ENCODE peak calls at places on chromosomes 2 and 18, in seven cellular contexts. Q, N, G, P, C, B and K are unnamed samples.

GRCh38 chr2:123971564-123972318 is 53.3 kb upstream of the CNTNAP5 start:
- DNase-seq in Q (no peak), N (no peak), G (no peak), P (no peak), C (no peak), B (no peak), K (no peak)

GRCh38 chr2:217149087-217149660 is 289.3 kb upstream of the TNP1 start:
- DNase-seq in Q (no peak), N (no peak), G (no peak), P (no peak), C (no peak), B (no peak), K (no peak)

GRCh38 chr2:113144259-113144658 is 16.9 kb downstream of the IL1RN start:
- DNase-seq in Q (no peak), N (no peak), G (no peak), P (no peak), C (no peak), B (no peak), K (no peak)

GRCh38 chr18:2324459-2324858 is 246.8 kb downstream of the METTL4 start:
- DNase-seq in Q (no peak), N (no peak), G (no peak), P (no peak), C (no peak), B (no peak), K (no peak)

GRCh38 chr2:7844414-7844961 is 837.4 kb upstream of the ID2 start:
- DNase-seq in Q (no peak), N (no peak), G (peak; percentile 74), P (no peak), C (no peak), B (peak; percentile 55), K (no peak)

GRCh38 chr2:127049927-127050802 is 56.8 kb downstream of the BIN1 start:
- DNase-seq in Q (peak; percentile 47), N (peak; percentile 57), G (peak; percentile 42), P (peak; percentile 50), C (peak; percentile 81), B (peak; percentile 5), K (peak; percentile 87)

GRCh38 chr2:72114693-72115051 is 33.0 kb downstream of the CYP26B1 start:
- DNase-seq in Q (no peak), N (no peak), G (no peak), P (no peak), C (no peak), B (peak; percentile 16), K (no peak)

GRCh38 chr2:223602972-223603371 is 811 bp upstream of the SCG2 start:
- DNase-seq in Q (no peak), N (no peak), G (no peak), P (no peak), C (no peak), B (no peak), K (no peak)

GRCh38 chr2:203667838-203668237 is 38.6 kb upstream of the CD28 start:
- DNase-seq in Q (no peak), N (no peak), G (no peak), P (no peak), C (no peak), B (no peak), K (no peak)

GRCh38 chr18:31952223-31952622 is 9.3 kb upstream of the TRAPPC8 start:
- DNase-seq in Q (no peak), N (no peak), G (no peak), P (no peak), C (no peak), B (no peak), K (no peak)

GRCh38 chr2:72744049-72744448 is 81.8 kb downstream of the EXOC6B start:
- DNase-seq in Q (no peak), N (no peak), G (peak; percentile 57), P (no peak), C (no peak), B (peak; percentile 85), K (no peak)

GRCh38 chr2:97740590-97741182 is 27.3 kb downstream of the ZAP70 start:
- DNase-seq in Q (peak; percentile 31), N (peak; percentile 31), G (no peak), P (peak; percentile 61), C (peak; percentile 72), B (no peak), K (no peak)

GRCh38 chr2:240585101-240585500 is 1.4 kb upstream of the CAPN10 start:
- DNase-seq in Q (peak; percentile 24), N (no peak), G (no peak), P (peak; percentile 90), C (peak; percentile 26), B (no peak), K (peak; percentile 61)

GRCh38 chr18:23231340-23232021 is 96.2 kb downstream of the CABLES1 start:
- DNase-seq in Q (peak; percentile 69), N (peak; percentile 53), G (peak; percentile 98), P (peak; percentile 98), C (no peak), B (peak; percentile 77), K (no peak)

GRCh38 chr2:134122610-134123009 is 131.3 kb upstream of the MGAT5 start:
- DNase-seq in Q (no peak), N (no peak), G (no peak), P (no peak), C (no peak), B (no peak), K (no peak)

GRCh38 chr2:152762202-152762601 is 43.8 kb downstream of the ARL6IP6 start:
- DNase-seq in Q (no peak), N (no peak), G (peak; percentile 91), P (no peak), C (no peak), B (peak; percentile 21), K (no peak)

GRCh38 chr2:237336131-237336530 is 77.8 kb downstream of the COL6A3 start:
- DNase-seq in Q (no peak), N (no peak), G (no peak), P (no peak), C (no peak), B (no peak), K (no peak)

GRCh38 chr2:200477667-200478121 is 32.2 kb downstream of the KCTD18 start:
- DNase-seq in Q (peak; percentile 71), N (no peak), G (no peak), P (no peak), C (no peak), B (no peak), K (no peak)

GRCh38 chr2:131156452-131157149 is 51.5 kb downstream of the PLEKHB2 start:
- DNase-seq in Q (no peak), N (no peak), G (no peak), P (peak; percentile 37), C (no peak), B (no peak), K (no peak)

GRCh38 chr2:220533485-220533884 is 906.1 kb downstream of the SLC4A3 start:
- DNase-seq in Q (no peak), N (no peak), G (peak; percentile 31), P (peak; percentile 18), C (no peak), B (peak; percentile 42), K (no peak)

DNA sequence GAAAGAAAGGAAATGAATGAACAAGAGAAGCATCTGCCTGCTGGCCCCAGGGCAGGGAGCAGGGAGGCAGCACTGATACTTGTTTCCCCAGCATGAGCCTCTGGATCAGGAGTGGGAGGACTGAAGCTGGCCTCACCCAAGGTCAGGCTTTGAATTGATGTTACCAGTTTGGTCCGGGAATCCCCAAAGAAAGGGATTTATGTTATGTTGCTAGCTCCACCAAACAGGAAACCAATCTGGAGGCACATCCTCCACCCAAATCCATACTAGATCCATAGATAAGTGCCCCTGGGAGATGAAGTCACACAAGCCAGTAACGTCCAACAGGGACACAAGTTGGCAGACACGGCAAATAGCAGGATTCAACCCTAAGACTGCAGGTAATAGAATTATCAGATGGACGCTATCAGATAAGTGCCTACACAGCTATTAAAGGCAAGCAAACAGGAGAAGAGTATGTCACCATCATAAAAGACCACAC is 85.9 kb downstream of the MTCL1 start:
- DNase-seq in Q (no peak), N (no peak), G (no peak), P (no peak), C (no peak), B (peak; percentile 14), K (no peak)
- TF ChIP-seq CTCF in Q (no peak), N (no peak), G (no peak), P (no peak), C (no peak), B (no peak), K (no peak)

GRCh38 chr2:219279151-219279915 is at the start of gene DNAJB2:
- DNase-seq in Q (peak; percentile 100), N (peak; percentile 99), G (peak; percentile 99), P (peak; percentile 99), C (peak; percentile 99), B (peak; percentile 97), K (peak; percentile 99)

GRCh38 chr2:219280682-219281081 is 1.5 kb downstream of the DNAJB2 start:
- DNase-seq in Q (no peak), N (no peak), G (no peak), P (no peak), C (no peak), B (no peak), K (peak; percentile 37)

GRCh38 chr2:219279916-219280516 is 850 bp downstream of the DNAJB2 start:
- DNase-seq in Q (no peak), N (no peak), G (no peak), P (no peak), C (no peak), B (no peak), K (peak; percentile 58)

GRCh38 chr2:219277703-219278654 is 1.2 kb upstream of the DNAJB2 start:
- DNase-seq in Q (peak; percentile 78), N (peak; percentile 71), G (peak; percentile 84), P (peak; percentile 74), C (peak; percentile 87), B (peak; percentile 70), K (peak; percentile 71)

GRCh38 chr2:219278655-219279150 is 463 bp upstream of the DNAJB2 start:
- DNase-seq in Q (no peak), N (no peak), G (no peak), P (peak; percentile 36), C (no peak), B (no peak), K (no peak)
- TF ChIP-seq CTCF in Q (no peak), N (no peak), G (no peak), P (no peak), C (no peak), B (no peak), K (no peak)

DNA sequence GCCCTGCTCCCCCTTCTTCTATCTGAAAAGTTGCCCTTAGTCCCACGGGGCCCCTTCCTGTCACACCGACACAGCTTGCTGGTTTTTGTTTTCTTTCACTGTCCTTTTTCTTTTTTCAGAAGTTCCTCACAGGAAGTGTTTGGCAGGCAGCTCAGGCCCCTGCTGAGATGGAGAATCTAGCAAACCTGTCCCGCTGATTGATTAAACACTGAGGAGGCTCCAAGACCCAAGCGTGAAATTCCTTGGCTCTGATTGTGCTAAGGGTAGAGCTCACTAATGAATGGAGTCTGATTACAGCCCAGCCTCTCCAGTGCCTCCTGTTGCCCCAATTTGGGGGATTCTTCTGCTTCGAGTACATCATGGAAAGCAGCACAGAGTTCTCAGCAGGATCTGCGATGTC is 365.9 kb upstream of the MEX3C start:
- DNase-seq in Q (no peak), N (no peak), G (no peak), P (peak; percentile 7), C (no peak), B (no peak), K (no peak)
- TF ChIP-seq CTCF in Q (no peak), N (no peak), G (no peak), P (no peak), C (no peak), B (no peak), K (no peak)

DNA sequence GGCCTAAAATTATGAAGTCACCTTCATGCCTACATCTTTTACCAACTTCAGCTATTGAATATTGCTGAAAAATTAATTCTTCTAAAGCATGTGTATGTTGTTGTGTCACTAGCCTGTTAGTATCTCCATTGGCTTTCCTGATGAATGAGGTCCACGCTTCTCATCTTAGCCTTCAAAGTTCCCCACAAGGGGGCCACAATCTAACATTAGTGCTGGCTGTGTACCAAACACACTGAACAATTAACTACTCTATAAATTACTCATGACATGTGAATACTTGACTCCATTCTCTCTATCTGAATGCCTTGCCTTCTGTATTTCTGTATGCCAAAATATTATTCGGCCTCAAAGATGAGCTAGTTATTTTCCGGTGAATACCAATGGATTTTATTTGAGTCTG is 208.7 kb upstream of the COL3A1 start:
- DNase-seq in Q (no peak), N (no peak), G (no peak), P (peak; percentile 22), C (no peak), B (peak; percentile 71), K (no peak)
- TF ChIP-seq CTCF in Q (peak; percentile 41), N (no peak), G (peak; percentile 29), P (peak; percentile 20), C (no peak), B (peak; percentile 42), K (peak; percentile 63)